ENCODE peak calls at places on chromosomes 11 and 22, in six cellular contexts. One of them, this sample, is unnamed.

GRCh38 chr22:37284126-37284806 is 2.0 kb downstream of the CYTH4 start:
- DNase-seq in stomach: no peak
- DNase-seq in endothelial cell of umbilical vein: no peak
- DNase-seq in heart left ventricle: no peak
- DNase-seq in A549: no peak
- DNase-seq in spleen: peak
- DNase-seq in this sample: no peak

GRCh38 chr22:29715240-29715639 is 4.6 kb upstream of the CABP7 start:
- DNase-seq in stomach: no peak
- DNase-seq in endothelial cell of umbilical vein: no peak
- DNase-seq in A549: no peak
- DNase-seq in spleen: no peak
- DNase-seq in heart left ventricle: no peak
- DNase-seq in this sample: no peak

GRCh38 chr11:69086152-69086551 is 37.4 kb downstream of the TPCN2 start:
- DNase-seq in heart left ventricle: no peak
- DNase-seq in stomach: no peak
- DNase-seq in endothelial cell of umbilical vein: no peak
- DNase-seq in A549: no peak
- DNase-seq in spleen: no peak
- DNase-seq in this sample: no peak

GRCh38 chr22:27966168-27967064 is 47.4 kb upstream of the PITPNB start:
- DNase-seq in stomach: no peak
- DNase-seq in spleen: no peak
- DNase-seq in A549: no peak
- DNase-seq in endothelial cell of umbilical vein: no peak
- DNase-seq in heart left ventricle: no peak
- DNase-seq in this sample: no peak

GRCh38 chr11:109795234-109795633 is 298.0 kb upstream of the ZC3H12C start:
- DNase-seq in spleen: no peak
- DNase-seq in A549: peak
- DNase-seq in heart left ventricle: no peak
- DNase-seq in endothelial cell of umbilical vein: no peak
- DNase-seq in stomach: no peak
- DNase-seq in this sample: peak

GRCh38 chr11:100576044-100577021 is 110.8 kb upstream of the ARHGAP42 start:
- DNase-seq in endothelial cell of umbilical vein: peak
- DNase-seq in stomach: no peak
- DNase-seq in heart left ventricle: no peak
- DNase-seq in spleen: no peak
- DNase-seq in A549: peak
- DNase-seq in this sample: peak

GRCh38 chr11:45754261-45754709 is 50.7 kb upstream of the SLC35C1 start:
- DNase-seq in A549: no peak
- DNase-seq in heart left ventricle: peak
- DNase-seq in endothelial cell of umbilical vein: no peak
- DNase-seq in spleen: no peak
- DNase-seq in stomach: no peak
- DNase-seq in this sample: peak

GRCh38 chr11:96260526-96260925 is 82.5 kb downstream of the MAML2 start:
- DNase-seq in stomach: no peak
- DNase-seq in heart left ventricle: no peak
- DNase-seq in endothelial cell of umbilical vein: no peak
- DNase-seq in A549: no peak
- DNase-seq in spleen: no peak
- DNase-seq in this sample: no peak

GRCh38 chr22:47204002-47204979 is 441.8 kb downstream of the TBC1D22A start:
- DNase-seq in endothelial cell of umbilical vein: no peak
- DNase-seq in heart left ventricle: no peak
- DNase-seq in spleen: peak
- DNase-seq in A549: no peak
- DNase-seq in stomach: peak
- DNase-seq in this sample: no peak

GRCh38 chr22:26952654-26953379 is 295.4 kb downstream of the MIAT start:
- DNase-seq in spleen: no peak
- DNase-seq in stomach: no peak
- DNase-seq in heart left ventricle: no peak
- DNase-seq in A549: no peak
- DNase-seq in endothelial cell of umbilical vein: no peak
- DNase-seq in this sample: no peak

GRCh38 chr11:91394718-91395414 is 829.8 kb upstream of the FAT3 start:
- DNase-seq in A549: peak
- DNase-seq in spleen: peak
- DNase-seq in stomach: no peak
- DNase-seq in endothelial cell of umbilical vein: no peak
- DNase-seq in heart left ventricle: no peak
- DNase-seq in this sample: no peak

GRCh38 chr11:68044145-68044813 is 5.5 kb downstream of the TCIRG1 start:
- DNase-seq in spleen: peak
- DNase-seq in A549: no peak
- DNase-seq in heart left ventricle: no peak
- DNase-seq in endothelial cell of umbilical vein: no peak
- DNase-seq in stomach: no peak
- DNase-seq in this sample: peak

DNA sequence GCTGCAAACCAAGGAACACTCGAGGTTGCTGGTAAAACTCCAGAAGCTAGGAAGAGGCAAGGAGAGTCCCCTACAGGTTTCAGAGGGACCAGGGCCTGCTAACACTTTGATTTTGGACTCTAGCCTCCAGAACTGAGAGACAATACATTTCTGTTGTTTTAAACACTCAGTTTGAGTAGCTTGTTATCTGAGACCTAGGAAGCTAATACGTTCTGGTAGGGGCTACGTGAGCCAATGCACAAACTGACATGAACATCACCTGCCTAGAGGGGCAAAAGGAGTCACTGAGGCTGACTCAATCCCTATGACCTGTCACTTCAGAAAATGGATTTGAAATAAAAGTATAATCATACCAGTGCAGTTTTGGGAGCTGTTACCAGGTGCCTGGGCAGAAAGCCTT is 565.8 kb upstream of the CCDC90B start:
- DNase-seq in heart left ventricle: no peak
- DNase-seq in spleen: no peak
- DNase-seq in stomach: no peak
- DNase-seq in endothelial cell of umbilical vein: no peak
- DNase-seq in A549: no peak
- DNase-seq in this sample: no peak
- TF ChIP-seq POLR2A in heart left ventricle: no peak
- TF ChIP-seq POLR2A in spleen: no peak
- TF ChIP-seq POLR2A in stomach: no peak
- TF ChIP-seq POLR2A in endothelial cell of umbilical vein: no peak
- TF ChIP-seq POLR2A in A549: no peak
- TF ChIP-seq POLR2A in this sample: no peak

DNA sequence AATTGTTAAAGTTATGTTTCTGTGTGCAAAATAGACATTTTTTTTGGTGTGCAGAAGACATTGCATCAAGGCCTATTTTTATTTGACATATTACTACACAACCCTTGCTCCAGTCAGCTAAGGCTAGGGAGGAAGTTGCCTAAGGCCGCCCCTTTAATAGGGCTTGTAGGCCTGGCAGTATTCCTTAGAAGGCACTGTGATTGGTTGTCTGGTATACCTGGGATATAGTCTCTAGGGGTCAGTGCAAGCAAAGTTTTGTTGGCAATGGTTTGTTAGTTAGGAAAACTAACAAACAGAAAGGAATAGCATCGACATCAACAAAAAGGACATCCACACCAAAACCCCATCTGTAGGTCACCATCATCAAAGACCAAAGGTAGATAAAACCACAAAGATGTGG is 16.9 kb downstream of the CCDC15 start:
- DNase-seq in stomach: no peak
- DNase-seq in heart left ventricle: no peak
- DNase-seq in spleen: no peak
- DNase-seq in A549: peak
- DNase-seq in endothelial cell of umbilical vein: peak
- DNase-seq in this sample: no peak
- TF ChIP-seq CTCF in stomach: no peak
- TF ChIP-seq CTCF in heart left ventricle: no peak
- TF ChIP-seq CTCF in spleen: no peak
- TF ChIP-seq CTCF in A549: no peak
- TF ChIP-seq CTCF in endothelial cell of umbilical vein: no peak
- TF ChIP-seq CTCF in this sample: peak

GRCh38 chr11:37858398-37858797 is 1260.4 kb upstream of the RAG2 start:
- DNase-seq in A549: no peak
- DNase-seq in stomach: no peak
- DNase-seq in endothelial cell of umbilical vein: peak
- DNase-seq in heart left ventricle: no peak
- DNase-seq in spleen: no peak
- DNase-seq in this sample: no peak
- H3K4me3 ChIP-seq in A549: no peak
- H3K4me3 ChIP-seq in stomach: no peak
- H3K4me3 ChIP-seq in endothelial cell of umbilical vein: no peak
- H3K4me3 ChIP-seq in heart left ventricle: no peak
- H3K4me3 ChIP-seq in spleen: no peak
- H3K4me3 ChIP-seq in this sample: no peak

DNA sequence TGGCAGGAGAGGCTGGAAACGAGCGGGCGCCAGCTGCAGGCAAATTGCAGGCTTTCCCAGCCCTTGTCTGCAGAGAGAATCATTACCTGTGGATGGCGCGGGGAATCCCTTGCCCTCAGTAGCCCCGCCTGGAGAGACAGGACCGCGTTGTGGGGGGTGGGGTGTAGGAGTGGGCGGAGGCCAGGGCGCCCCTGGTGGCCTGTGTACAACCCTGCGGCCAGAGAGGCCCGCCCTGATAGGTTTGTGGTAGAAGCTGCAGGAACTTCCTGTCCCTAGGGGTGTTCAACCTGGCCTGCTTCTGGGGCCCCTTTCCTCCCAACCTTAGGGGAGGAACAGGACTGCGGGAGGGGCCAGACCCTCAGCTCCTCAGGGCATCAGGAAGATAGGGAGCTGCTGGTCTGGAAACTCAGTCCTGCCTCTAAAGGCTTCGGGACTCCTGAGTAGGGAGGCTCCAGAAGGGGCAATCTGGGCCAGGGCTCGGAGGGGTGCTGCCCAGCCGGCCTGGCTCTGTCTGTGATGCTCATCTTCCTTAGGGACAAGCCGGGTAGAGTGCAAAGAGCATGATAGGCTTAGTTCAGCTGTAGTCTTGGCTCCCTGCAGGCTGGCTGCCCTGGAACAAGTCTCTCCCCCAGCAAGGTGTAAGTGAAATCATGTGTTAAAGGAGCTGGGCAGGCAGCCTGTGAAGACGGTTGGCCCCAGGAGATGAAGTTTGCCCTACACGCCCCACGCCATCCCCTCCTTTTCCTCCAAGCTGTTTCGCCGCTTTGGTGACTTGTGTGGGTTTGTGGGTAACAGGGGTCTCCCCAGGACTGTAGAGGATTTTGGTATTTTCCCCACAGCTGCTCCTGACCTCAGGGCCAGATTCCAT is 24.1 kb upstream of the SUSD2 start:
- DNase-seq in endothelial cell of umbilical vein: peak
- DNase-seq in spleen: peak
- DNase-seq in stomach: peak
- DNase-seq in A549: peak
- DNase-seq in heart left ventricle: peak
- DNase-seq in this sample: peak
- TF ChIP-seq POLR2A in endothelial cell of umbilical vein: no peak
- TF ChIP-seq POLR2A in spleen: peak
- TF ChIP-seq POLR2A in stomach: no peak
- TF ChIP-seq POLR2A in A549: no peak
- TF ChIP-seq POLR2A in heart left ventricle: no peak
- TF ChIP-seq POLR2A in this sample: no peak

DNA sequence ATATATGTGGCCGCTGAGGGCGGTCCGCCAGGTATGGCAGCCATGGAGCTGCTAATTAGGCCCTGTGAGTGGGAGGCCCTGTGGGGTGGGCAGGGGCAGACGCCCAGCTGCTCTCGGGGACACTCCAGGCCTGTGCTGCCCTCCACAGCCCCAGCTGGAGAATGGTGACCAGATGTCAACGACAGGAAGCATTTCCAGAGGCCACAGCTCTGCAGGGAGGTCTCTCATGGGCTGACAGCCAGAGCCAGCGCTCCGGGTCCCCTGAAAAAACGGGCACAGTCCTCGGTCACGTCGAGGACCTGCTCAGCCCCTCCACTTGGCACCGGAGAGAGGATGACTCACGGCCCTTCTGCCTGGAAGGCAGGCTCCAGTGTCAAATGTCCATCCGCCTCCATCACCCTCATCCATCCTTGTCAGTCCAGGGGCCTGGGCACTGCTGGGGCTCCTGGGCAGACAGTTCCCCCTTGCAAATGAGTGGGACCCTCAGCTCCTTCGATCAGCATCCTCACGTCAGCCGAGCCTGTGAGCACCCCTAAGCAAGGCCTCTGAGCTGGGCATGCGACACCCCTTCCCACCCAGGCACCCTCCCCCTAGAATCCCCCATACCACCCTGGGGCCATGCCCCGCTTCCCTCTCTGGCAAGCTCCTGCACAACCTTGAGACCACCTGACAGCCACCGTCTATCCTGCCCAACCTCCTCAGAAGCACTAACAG is 1.9 kb downstream of the BID start:
- DNase-seq in heart left ventricle: peak
- DNase-seq in spleen: peak
- DNase-seq in stomach: no peak
- DNase-seq in endothelial cell of umbilical vein: no peak
- DNase-seq in A549: no peak
- DNase-seq in this sample: no peak
- TF ChIP-seq CTCF in heart left ventricle: no peak
- TF ChIP-seq CTCF in spleen: no peak
- TF ChIP-seq CTCF in stomach: no peak
- TF ChIP-seq CTCF in endothelial cell of umbilical vein: no peak
- TF ChIP-seq CTCF in A549: no peak
- TF ChIP-seq CTCF in this sample: no peak

DNA sequence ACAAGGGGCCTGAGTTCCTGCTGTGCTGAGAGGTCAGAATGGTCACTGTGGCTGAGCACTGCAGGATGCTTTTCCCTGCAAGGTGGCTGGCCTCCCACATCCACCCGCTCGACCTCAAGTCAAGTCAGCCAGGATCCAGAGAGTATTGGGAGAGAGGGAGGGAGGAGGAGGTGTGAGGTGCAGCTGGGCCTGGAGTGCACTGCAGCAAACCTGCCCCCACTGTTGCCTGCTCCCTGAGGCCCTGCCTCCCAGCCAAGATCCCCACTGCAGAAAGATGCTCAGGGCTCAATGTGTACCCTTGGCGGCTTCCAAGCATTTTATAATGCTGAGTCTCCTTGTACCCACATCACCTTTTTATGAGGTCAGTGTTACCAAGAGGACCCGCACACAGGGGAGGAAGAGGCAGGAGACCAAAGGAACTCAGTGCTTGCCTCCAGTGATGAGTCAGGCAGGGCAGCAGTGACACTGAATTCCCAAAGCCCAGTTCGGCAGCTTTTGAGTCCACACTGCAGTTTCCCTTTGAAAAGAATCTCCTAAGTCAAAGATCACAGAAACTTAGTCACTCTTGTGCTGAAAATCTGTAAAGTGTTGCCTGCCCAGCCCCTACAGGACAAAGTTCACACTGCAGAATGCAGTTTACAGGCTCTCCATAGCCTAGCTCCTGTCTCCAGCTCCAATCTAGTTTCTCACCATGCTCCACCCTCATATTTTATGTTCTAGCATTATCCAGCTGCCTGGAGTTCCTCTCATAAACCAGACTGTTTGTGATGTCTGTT is 3.1 kb downstream of the ENDOD1 start:
- DNase-seq in stomach: no peak
- DNase-seq in spleen: no peak
- DNase-seq in heart left ventricle: no peak
- DNase-seq in endothelial cell of umbilical vein: peak
- DNase-seq in A549: peak
- DNase-seq in this sample: peak
- H3K4me3 ChIP-seq in stomach: no peak
- H3K4me3 ChIP-seq in spleen: no peak
- H3K4me3 ChIP-seq in heart left ventricle: no peak
- H3K4me3 ChIP-seq in endothelial cell of umbilical vein: no peak
- H3K4me3 ChIP-seq in A549: no peak
- H3K4me3 ChIP-seq in this sample: no peak

This sample was measured in adrenal gland.